ENCODE peak calls at places on chromosomes 6 and 20, in ten cellular contexts. One of them, this sample, is unnamed.

GRCh38 chr6:75666590-75666989 is 64.9 kb downstream of the SENP6 start:
- DNase-seq in GM12892: no peak
- DNase-seq in T-helper 2 cell: no peak
- DNase-seq in progenitor cell of endocrine pancreas: no peak
- DNase-seq in stimulated activated CD4-positive, alpha-beta T cell treated with anti-CD3 and anti-CD28 coated beads, Interleukin-12 subunit alpha, Interleukin-12 subunit beta, amount 100 ng/mL, for 48 hours: no peak
- DNase-seq in CD8-positive, alpha-beta T cell: no peak
- DNase-seq in PC-3: no peak
- DNase-seq in Right ventricle myocardium superior: no peak
- DNase-seq in substantia nigra: no peak
- DNase-seq in hypothalamus: no peak
- DNase-seq in this sample: no peak

GRCh38 chr6:25253371-25253770 is 25.8 kb upstream of the CARMIL1 start:
- DNase-seq in PC-3: peak; percentile 66
- DNase-seq in T-helper 2 cell: no peak
- DNase-seq in GM12892: no peak
- DNase-seq in Right ventricle myocardium superior: no peak
- DNase-seq in hypothalamus: no peak
- DNase-seq in progenitor cell of endocrine pancreas: no peak
- DNase-seq in substantia nigra: no peak
- DNase-seq in stimulated activated CD4-positive, alpha-beta T cell treated with anti-CD3 and anti-CD28 coated beads, Interleukin-12 subunit alpha, Interleukin-12 subunit beta, amount 100 ng/mL, for 48 hours: no peak
- DNase-seq in CD8-positive, alpha-beta T cell: no peak
- DNase-seq in this sample: no peak

GRCh38 chr6:169884158-169884557 is 132.7 kb downstream of the ERMARD start:
- DNase-seq in substantia nigra: no peak
- DNase-seq in PC-3: no peak
- DNase-seq in progenitor cell of endocrine pancreas: no peak
- DNase-seq in CD8-positive, alpha-beta T cell: peak; percentile 31
- DNase-seq in hypothalamus: no peak
- DNase-seq in T-helper 2 cell: no peak
- DNase-seq in GM12892: no peak
- DNase-seq in Right ventricle myocardium superior: no peak
- DNase-seq in stimulated activated CD4-positive, alpha-beta T cell treated with anti-CD3 and anti-CD28 coated beads, Interleukin-12 subunit alpha, Interleukin-12 subunit beta, amount 100 ng/mL, for 48 hours: no peak
- DNase-seq in this sample: no peak

GRCh38 chr20:60097285-60097684 is 139.1 kb downstream of the CDH26 start:
- DNase-seq in stimulated activated CD4-positive, alpha-beta T cell treated with anti-CD3 and anti-CD28 coated beads, Interleukin-12 subunit alpha, Interleukin-12 subunit beta, amount 100 ng/mL, for 48 hours: no peak
- DNase-seq in CD8-positive, alpha-beta T cell: no peak
- DNase-seq in substantia nigra: no peak
- DNase-seq in hypothalamus: no peak
- DNase-seq in GM12892: no peak
- DNase-seq in Right ventricle myocardium superior: no peak
- DNase-seq in progenitor cell of endocrine pancreas: no peak
- DNase-seq in PC-3: no peak
- DNase-seq in T-helper 2 cell: no peak
- DNase-seq in this sample: no peak

GRCh38 chr20:4160761-4161305 is 145.5 kb upstream of the RNF24 start:
- DNase-seq in hypothalamus: peak; percentile 90
- DNase-seq in substantia nigra: peak; percentile 91
- DNase-seq in stimulated activated CD4-positive, alpha-beta T cell treated with anti-CD3 and anti-CD28 coated beads, Interleukin-12 subunit alpha, Interleukin-12 subunit beta, amount 100 ng/mL, for 48 hours: no peak
- DNase-seq in CD8-positive, alpha-beta T cell: no peak
- DNase-seq in PC-3: peak; percentile 38
- DNase-seq in T-helper 2 cell: no peak
- DNase-seq in progenitor cell of endocrine pancreas: no peak
- DNase-seq in Right ventricle myocardium superior: peak; percentile 72
- DNase-seq in GM12892: no peak
- DNase-seq in this sample: no peak

GRCh38 chr6:126148853-126149252 is 162.5 kb downstream of the TRMT11 start:
- DNase-seq in progenitor cell of endocrine pancreas: no peak
- DNase-seq in hypothalamus: no peak
- DNase-seq in GM12892: no peak
- DNase-seq in stimulated activated CD4-positive, alpha-beta T cell treated with anti-CD3 and anti-CD28 coated beads, Interleukin-12 subunit alpha, Interleukin-12 subunit beta, amount 100 ng/mL, for 48 hours: no peak
- DNase-seq in T-helper 2 cell: no peak
- DNase-seq in CD8-positive, alpha-beta T cell: no peak
- DNase-seq in Right ventricle myocardium superior: no peak
- DNase-seq in PC-3: no peak
- DNase-seq in substantia nigra: no peak
- DNase-seq in this sample: no peak

GRCh38 chr6:85551264-85551663 is 42.4 kb downstream of the SNX14 start:
- DNase-seq in hypothalamus: no peak
- DNase-seq in GM12892: no peak
- DNase-seq in PC-3: peak; percentile 3
- DNase-seq in CD8-positive, alpha-beta T cell: no peak
- DNase-seq in T-helper 2 cell: no peak
- DNase-seq in Right ventricle myocardium superior: no peak
- DNase-seq in substantia nigra: no peak
- DNase-seq in stimulated activated CD4-positive, alpha-beta T cell treated with anti-CD3 and anti-CD28 coated beads, Interleukin-12 subunit alpha, Interleukin-12 subunit beta, amount 100 ng/mL, for 48 hours: no peak
- DNase-seq in progenitor cell of endocrine pancreas: no peak
- DNase-seq in this sample: no peak

GRCh38 chr6:84776392-84776791 is 12.0 kb upstream of the TBX18 start:
- DNase-seq in Right ventricle myocardium superior: no peak
- DNase-seq in T-helper 2 cell: no peak
- DNase-seq in substantia nigra: no peak
- DNase-seq in progenitor cell of endocrine pancreas: no peak
- DNase-seq in stimulated activated CD4-positive, alpha-beta T cell treated with anti-CD3 and anti-CD28 coated beads, Interleukin-12 subunit alpha, Interleukin-12 subunit beta, amount 100 ng/mL, for 48 hours: no peak
- DNase-seq in hypothalamus: no peak
- DNase-seq in GM12892: no peak
- DNase-seq in CD8-positive, alpha-beta T cell: no peak
- DNase-seq in PC-3: no peak
- DNase-seq in this sample: no peak

GRCh38 chr6:133093957-133094356 is 147.2 kb upstream of the EYA4 start:
- DNase-seq in Right ventricle myocardium superior: no peak
- DNase-seq in progenitor cell of endocrine pancreas: no peak
- DNase-seq in hypothalamus: peak; percentile 2
- DNase-seq in PC-3: peak; percentile 48
- DNase-seq in substantia nigra: no peak
- DNase-seq in CD8-positive, alpha-beta T cell: no peak
- DNase-seq in stimulated activated CD4-positive, alpha-beta T cell treated with anti-CD3 and anti-CD28 coated beads, Interleukin-12 subunit alpha, Interleukin-12 subunit beta, amount 100 ng/mL, for 48 hours: no peak
- DNase-seq in GM12892: no peak
- DNase-seq in T-helper 2 cell: no peak
- DNase-seq in this sample: no peak

GRCh38 chr6:83292900-83293843 is 100.0 kb downstream of the RWDD2A start:
- DNase-seq in GM12892: no peak
- DNase-seq in CD8-positive, alpha-beta T cell: no peak
- DNase-seq in PC-3: no peak
- DNase-seq in stimulated activated CD4-positive, alpha-beta T cell treated with anti-CD3 and anti-CD28 coated beads, Interleukin-12 subunit alpha, Interleukin-12 subunit beta, amount 100 ng/mL, for 48 hours: no peak
- DNase-seq in hypothalamus: no peak
- DNase-seq in T-helper 2 cell: no peak
- DNase-seq in Right ventricle myocardium superior: no peak
- DNase-seq in substantia nigra: no peak
- DNase-seq in progenitor cell of endocrine pancreas: no peak
- DNase-seq in this sample: no peak

GRCh38 chr6:111606620-111607115 is 990 bp upstream of the TRAF3IP2 start:
- DNase-seq in hypothalamus: no peak
- DNase-seq in PC-3: no peak
- DNase-seq in CD8-positive, alpha-beta T cell: no peak
- DNase-seq in progenitor cell of endocrine pancreas: no peak
- DNase-seq in Right ventricle myocardium superior: no peak
- DNase-seq in substantia nigra: no peak
- DNase-seq in stimulated activated CD4-positive, alpha-beta T cell treated with anti-CD3 and anti-CD28 coated beads, Interleukin-12 subunit alpha, Interleukin-12 subunit beta, amount 100 ng/mL, for 48 hours: no peak
- DNase-seq in GM12892: no peak
- DNase-seq in T-helper 2 cell: no peak
- DNase-seq in this sample: no peak

GRCh38 chr6:26439552-26440125 is 665 bp upstream of the BTN3A3 start:
- DNase-seq in GM12892: no peak
- DNase-seq in stimulated activated CD4-positive, alpha-beta T cell treated with anti-CD3 and anti-CD28 coated beads, Interleukin-12 subunit alpha, Interleukin-12 subunit beta, amount 100 ng/mL, for 48 hours: no peak
- DNase-seq in T-helper 2 cell: no peak
- DNase-seq in PC-3: no peak
- DNase-seq in substantia nigra: no peak
- DNase-seq in CD8-positive, alpha-beta T cell: no peak
- DNase-seq in hypothalamus: no peak
- DNase-seq in progenitor cell of endocrine pancreas: no peak
- DNase-seq in Right ventricle myocardium superior: no peak
- DNase-seq in this sample: no peak

GRCh38 chr6:13428528-13429405 is 58.6 kb downstream of the GFOD1 start:
- DNase-seq in Right ventricle myocardium superior: no peak
- DNase-seq in hypothalamus: no peak
- DNase-seq in GM12892: no peak
- DNase-seq in substantia nigra: no peak
- DNase-seq in PC-3: no peak
- DNase-seq in stimulated activated CD4-positive, alpha-beta T cell treated with anti-CD3 and anti-CD28 coated beads, Interleukin-12 subunit alpha, Interleukin-12 subunit beta, amount 100 ng/mL, for 48 hours: peak; percentile 30
- DNase-seq in CD8-positive, alpha-beta T cell: no peak
- DNase-seq in progenitor cell of endocrine pancreas: no peak
- DNase-seq in T-helper 2 cell: no peak
- DNase-seq in this sample: no peak